ENCODE peak calls at places on chromosomes 3 and 15, in ten cellular contexts. J is upper lobe of right lung, S is DND-41, U is brain microvascular endothelial cell, F is astrocyte of the spinal cord, M is epithelial cell of esophagus, X is GM23338, P is foreskin fibroblast, E is right atrium auricular region, D is dorsolateral prefrontal cortex. I is an unnamed sample.

GRCh38 chr3:59286791-59287531 is 237.1 kb upstream of the CFAP20DC start:
- DNase-seq in D (no peak), P (peak), M (peak), X (no peak), U (peak), J (no peak), F (no peak), S (no peak), E (no peak), I (peak)

GRCh38 chr3:127970966-127971592 is 56.0 kb downstream of the KBTBD12 start:
- DNase-seq in S (peak), J (no peak), U (peak), X (peak), D (no peak), P (peak), E (no peak), F (peak), M (peak), I (peak)

GRCh38 chr3:121999931-122000330 is 22.1 kb downstream of the ILDR1 start:
- DNase-seq in J (no peak), P (no peak), X (no peak), U (no peak), S (no peak), F (no peak), D (no peak), M (no peak), E (no peak), I (no peak)

GRCh38 chr3:108664266-108664665 is 74.7 kb downstream of the DZIP3 start:
- DNase-seq in U (no peak), J (no peak), S (no peak), F (peak), X (no peak), P (peak), D (no peak), E (no peak), M (no peak), I (no peak)

GRCh38 chr3:127678611-127679533 is 6.1 kb downstream of the ABTB1 start:
- DNase-seq in F (no peak), E (peak), J (peak), M (peak), D (peak), U (no peak), P (no peak), S (no peak), X (no peak), I (no peak)

GRCh38 chr15:51076898-51077564 is 17.7 kb downstream of the TNFAIP8L3 start:
- DNase-seq in D (peak), S (no peak), J (peak), M (no peak), F (peak), X (peak), P (peak), U (peak), E (peak), I (peak)

GRCh38 chr3:126465928-126466564 is 9.6 kb downstream of the ZXDC start:
- DNase-seq in E (no peak), X (no peak), S (no peak), M (no peak), D (no peak), J (peak), P (no peak), U (no peak), F (no peak), I (no peak)

GRCh38 chr3:97975466-97975865 is 3.2 kb upstream of the RIOX2 start:
- DNase-seq in D (no peak), P (no peak), M (no peak), U (no peak), E (no peak), X (no peak), S (no peak), F (no peak), J (no peak), I (no peak)

GRCh38 chr3:16350041-16350952 is 85.3 kb downstream of the OXNAD1 start:
- DNase-seq in D (no peak), X (no peak), M (peak), P (peak), S (no peak), E (no peak), F (peak), U (peak), J (no peak), I (no peak)

GRCh38 chr3:63855333-63855940 is 8.2 kb downstream of the THOC7 start:
- DNase-seq in S (no peak), J (no peak), X (peak), M (peak), P (no peak), D (no peak), E (no peak), U (no peak), F (no peak), I (no peak)

GRCh38 chr3:105177558-105177957 is 189.2 kb upstream of the ALCAM start:
- DNase-seq in J (no peak), S (no peak), F (no peak), D (no peak), M (no peak), U (no peak), X (no peak), E (no peak), P (peak), I (no peak)

GRCh38 chr3:197736491-197737318 is at the start of gene RUBCN:
- DNase-seq in M (peak), P (peak), F (peak), X (peak), E (peak), D (peak), J (peak), U (peak), S (peak), I (peak)

GRCh38 chr3:117355566-117355965 is 646.0 kb downstream of the TUSC7 start:
- DNase-seq in P (peak), M (peak), S (no peak), J (no peak), U (no peak), E (no peak), F (no peak), X (peak), D (no peak), I (peak)

DNA sequence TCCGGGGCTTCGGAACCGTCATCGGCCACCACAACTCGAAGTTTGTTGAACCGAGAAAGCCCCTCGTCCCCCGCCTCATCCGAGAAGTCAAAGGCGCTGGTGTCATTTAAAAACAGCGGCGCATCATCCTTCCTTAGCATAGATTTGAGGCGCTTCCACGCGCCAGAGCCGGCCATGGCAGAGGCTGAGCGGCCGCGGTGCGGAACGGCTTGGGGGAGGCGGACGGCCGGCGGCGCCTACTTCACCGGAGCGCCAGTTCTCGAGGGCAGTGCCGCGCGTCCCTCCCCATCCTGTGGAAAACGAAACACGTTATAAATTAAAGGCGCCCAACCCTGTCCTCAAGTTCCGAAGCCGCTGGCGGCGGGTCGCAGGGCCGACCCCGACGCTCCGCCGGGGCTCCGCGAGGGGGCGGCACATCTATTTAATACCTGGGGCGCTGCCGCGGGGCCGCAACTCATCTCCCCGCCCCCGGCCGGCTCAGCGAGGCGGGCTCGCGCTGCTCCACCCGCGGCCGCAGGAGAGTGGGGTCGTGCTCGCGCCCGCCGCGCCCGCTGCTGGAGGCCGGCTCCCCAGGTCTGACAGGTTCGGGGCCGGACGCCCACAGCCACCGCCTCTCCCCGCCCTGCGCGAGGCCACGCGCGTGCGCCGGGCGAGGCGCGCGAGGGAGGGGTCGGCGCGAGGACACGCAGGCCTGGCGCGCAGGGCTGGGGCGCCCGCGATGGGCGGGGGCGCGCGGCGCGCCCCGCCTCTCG is at the start of gene SLC30A4:
- DNase-seq in E (peak), M (peak), F (peak), J (peak), X (peak), U (peak), S (peak), D (peak), P (peak), I (peak)
- TF ChIP-seq CTCF in E (peak), M (no peak), F (peak), J (peak), X (peak), U (peak), S (peak), D (peak), P (peak), I (peak)

DNA sequence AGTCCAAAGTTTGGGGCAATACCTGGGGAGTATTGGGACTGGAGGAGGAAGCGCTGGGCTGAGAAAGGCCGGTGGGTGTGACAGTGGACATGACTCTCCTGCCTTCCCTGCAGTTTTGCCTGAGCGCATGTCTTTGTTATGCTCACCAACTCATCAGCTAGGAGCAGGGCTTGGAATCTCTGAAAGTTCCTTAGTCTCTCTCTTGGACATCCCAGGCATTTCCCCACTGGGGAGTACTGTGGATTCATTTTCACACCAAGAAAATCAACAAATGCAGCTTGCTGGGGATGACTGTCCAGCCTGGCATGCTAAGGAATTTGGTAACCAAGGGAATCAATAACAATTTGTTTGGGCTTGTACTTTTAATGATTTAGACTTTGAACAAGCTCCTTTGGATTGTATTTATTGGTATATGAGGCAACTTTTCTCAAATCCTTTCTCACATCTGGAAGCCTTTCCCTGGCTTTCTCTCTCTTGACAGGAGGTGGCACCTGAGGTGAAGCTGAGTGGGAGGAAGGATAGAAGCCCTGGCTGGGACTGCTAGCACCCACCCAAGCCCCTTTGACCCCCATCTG is 48.5 kb upstream of the CHST2 start:
- DNase-seq in S (no peak), X (peak), F (peak), P (peak), U (peak), D (no peak), E (no peak), J (no peak), M (peak), I (no peak)
- TF ChIP-seq CTCF in S (no peak), X (peak), F (peak), P (no peak), U (no peak), D (no peak), E (no peak), J (no peak), M (peak), I (no peak)

DNA sequence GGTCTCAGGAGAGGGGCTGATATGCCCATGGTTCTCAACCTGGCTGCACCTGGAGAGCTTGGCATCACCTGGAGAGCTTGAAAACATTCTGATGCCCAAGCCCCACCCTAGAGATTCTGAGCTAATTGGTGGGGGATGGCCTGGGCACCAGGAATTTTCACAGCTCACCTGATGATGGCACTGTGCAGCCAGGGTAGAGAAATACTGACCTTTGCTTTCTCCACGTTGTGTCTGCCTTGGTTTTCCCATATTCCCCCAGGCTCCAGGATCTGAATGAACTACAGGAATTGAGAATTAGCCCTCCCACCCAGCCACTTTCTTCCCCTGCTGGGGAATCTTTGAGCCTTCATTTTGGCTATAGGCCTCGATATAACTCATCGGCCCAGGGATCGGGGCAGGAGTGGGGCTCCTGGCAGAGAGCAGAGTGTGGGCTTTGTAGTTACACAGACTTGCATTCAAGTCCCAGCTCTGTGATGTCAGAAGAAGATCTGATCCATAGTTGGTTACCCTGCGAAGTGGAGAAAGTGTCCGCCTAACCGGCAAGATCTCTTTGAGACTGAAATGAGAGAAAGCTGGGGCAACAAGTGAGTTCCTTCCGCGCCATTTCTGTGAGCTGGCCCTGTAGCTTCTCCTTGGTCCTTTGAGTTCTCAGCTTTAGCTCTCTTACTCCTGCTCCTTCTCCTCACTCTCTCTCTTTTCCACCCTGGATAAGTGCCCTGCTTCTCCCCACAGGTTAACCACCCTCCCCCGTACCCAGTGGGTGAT is 33.1 kb upstream of the UBE2Q2 start:
- DNase-seq in E (no peak), F (peak), D (no peak), X (peak), J (no peak), U (no peak), M (peak), P (peak), S (no peak), I (peak)
- TF ChIP-seq CTCF in E (peak), F (peak), D (no peak), X (peak), J (peak), U (peak), M (peak), P (peak), S (peak), I (peak)

DNA sequence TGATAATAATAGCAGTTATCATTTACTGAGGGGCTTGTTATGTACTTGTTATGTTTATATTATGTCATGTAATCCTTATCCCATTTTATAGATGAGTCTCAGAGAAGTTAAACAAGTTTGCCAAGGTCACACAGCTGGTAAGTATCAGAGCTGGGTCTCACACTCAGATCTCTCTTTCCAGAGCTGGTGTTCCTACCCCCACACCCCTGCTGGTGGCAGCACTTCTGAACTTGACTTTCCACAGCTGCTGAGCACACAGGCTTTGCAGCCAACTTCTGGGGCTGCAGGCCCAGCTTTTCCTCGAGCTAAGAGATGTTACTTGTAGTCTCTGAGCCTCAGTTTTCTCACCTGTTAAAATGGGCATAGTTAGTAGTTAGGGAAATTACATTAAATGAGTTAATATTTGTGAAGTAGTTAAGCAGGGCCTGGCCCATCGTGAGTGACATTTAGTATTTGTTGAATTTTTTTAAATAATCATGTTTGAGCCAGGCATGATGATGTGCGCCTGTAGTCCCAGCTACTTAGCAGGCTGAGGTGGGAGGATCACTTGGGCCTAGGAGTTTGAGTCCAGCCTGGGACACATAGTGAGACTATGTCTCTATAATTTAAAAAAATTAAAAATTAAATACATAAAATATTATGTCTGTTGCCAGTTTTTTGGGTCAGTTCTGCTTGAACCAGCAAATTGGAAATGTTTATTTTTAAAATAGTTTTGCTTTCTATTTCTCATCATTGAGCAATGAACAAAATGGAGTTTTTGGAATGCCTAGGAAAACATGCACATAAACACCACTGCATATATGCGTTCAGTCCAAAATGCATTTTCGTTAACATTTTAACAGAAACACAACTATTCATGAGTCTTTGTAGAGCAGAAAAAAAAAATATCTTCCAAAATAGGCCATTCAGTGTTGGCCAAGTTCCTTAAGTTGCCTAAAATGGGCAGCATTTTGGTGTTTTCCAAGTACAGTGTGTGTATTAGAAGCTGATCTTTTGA is 87.3 kb downstream of the SMAD6 start:
- DNase-seq in U (peak), J (peak), X (peak), D (no peak), F (peak), E (no peak), S (peak), M (peak), P (peak), I (no peak)
- TF ChIP-seq CTCF in U (peak), J (peak), X (peak), D (no peak), F (peak), E (peak), S (peak), M (peak), P (peak), I (peak)

DNA sequence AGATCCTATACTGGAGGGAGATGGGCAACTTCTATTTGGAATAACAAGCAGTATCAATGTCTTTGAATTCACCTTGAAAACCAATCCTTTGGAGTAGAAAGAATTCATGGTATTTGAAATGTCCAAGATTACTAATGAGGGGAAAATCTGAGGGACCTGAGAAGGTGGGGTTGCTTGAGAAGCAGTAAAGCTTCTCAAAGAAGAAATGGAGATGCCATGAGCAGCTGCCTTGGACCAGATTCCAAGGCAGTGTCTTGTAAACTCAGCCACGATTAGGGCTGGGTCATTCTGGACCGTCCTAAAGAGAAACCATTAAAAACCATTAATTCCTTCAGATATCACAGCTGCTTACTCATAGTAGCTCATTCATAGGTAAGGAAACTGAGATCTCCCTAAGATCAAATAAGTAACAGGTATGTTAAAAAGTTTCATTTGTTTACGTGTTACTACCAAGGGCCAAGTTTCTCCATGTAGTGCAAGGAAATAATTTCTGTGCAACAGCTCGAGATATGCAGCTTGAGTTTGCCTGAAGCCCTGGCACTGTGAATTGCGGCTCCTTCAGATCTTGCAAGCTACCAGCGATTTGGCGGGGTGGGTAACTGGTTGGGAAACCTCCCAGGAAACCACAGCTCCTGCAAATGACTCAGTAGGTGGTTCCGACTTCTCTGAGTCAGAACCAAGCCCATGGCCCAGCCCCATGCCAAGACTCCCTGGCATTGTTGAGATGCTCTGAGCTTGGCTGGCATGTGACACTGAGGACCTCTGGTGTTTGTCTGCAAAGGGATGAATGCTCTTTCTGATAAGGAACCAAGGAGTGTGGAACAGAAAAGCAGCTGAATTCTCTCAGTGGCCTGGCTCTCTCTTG is 296.8 kb downstream of the RORA start:
- DNase-seq in S (no peak), U (no peak), D (peak), E (peak), X (peak), M (peak), F (peak), P (peak), J (peak), I (no peak)
- TF ChIP-seq CTCF in S (peak), U (peak), D (peak), E (peak), X (peak), M (peak), F (peak), P (no peak), J (peak), I (peak)

GRCh38 chr3:115077501-115078250 is 69.4 kb downstream of the ZBTB20 start:
- DNase-seq in F (no peak), D (no peak), S (no peak), E (no peak), M (no peak), X (no peak), U (no peak), P (no peak), J (no peak), I (no peak)

GRCh38 chr3:115085197-115085865 is 61.8 kb downstream of the ZBTB20 start:
- DNase-seq in E (no peak), F (no peak), S (no peak), P (peak), J (no peak), X (peak), U (no peak), M (no peak), D (no peak), I (no peak)

GRCh38 chr3:115086379-115086778 is 60.7 kb downstream of the ZBTB20 start:
- DNase-seq in P (no peak), S (no peak), D (no peak), X (no peak), M (no peak), E (no peak), J (no peak), F (no peak), U (no peak), I (no peak)

GRCh38 chr3:115084686-115085085 is 62.4 kb downstream of the ZBTB20 start:
- DNase-seq in F (no peak), U (no peak), E (no peak), J (no peak), S (no peak), X (no peak), M (no peak), D (no peak), P (no peak), I (no peak)

DNA sequence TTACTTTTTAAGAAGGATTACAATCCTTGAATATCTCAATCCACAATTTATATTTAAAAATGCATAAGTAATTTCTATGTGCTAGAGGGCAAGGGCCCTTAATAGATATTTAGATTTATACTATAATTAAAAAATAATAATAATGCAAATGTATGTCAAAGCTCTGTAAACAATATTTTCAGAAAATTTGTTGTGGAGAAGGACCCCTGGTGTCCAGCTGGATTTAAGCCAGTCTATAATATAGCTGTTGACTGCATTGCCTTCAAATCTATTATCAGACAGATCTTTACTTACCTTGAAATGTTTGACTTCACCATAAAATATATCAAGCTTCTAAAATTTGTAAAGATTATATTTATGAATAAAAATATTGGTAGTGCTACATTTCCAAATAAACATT is 65.6 kb downstream of the ZBTB20 start:
- DNase-seq in X (no peak), J (no peak), S (no peak), M (no peak), E (no peak), P (no peak), U (no peak), D (no peak), F (no peak), I (no peak)
- TF ChIP-seq CTCF in X (no peak), J (no peak), S (no peak), M (no peak), E (no peak), P (no peak), U (peak), D (peak), F (peak), I (no peak)

I was measured in GM13977.